ENCODE peak calls at places on chromosomes 7 and 10, in eight cellular contexts. Q is IMR-90; M is spleen; U is adrenal gland; J is DND-41; X is fibroblast of lung; V is CD4-positive, CD25-positive, alpha-beta regulatory T cell; Y is colonic mucosa. B is an unnamed sample. For H3K27me3, the result is how much of the 10 kb centered on the place peaks cover.

GRCh38 chr10:131018886-131019500 is 292.5 kb downstream of the TCERG1L start:
- DNase-seq in Q (no peak), M (peak), U (no peak), J (no peak), X (no peak), V (no peak), Y (no peak), B (no peak)

GRCh38 chr10:92729886-92730285 is 40.1 kb downstream of the HHEX start:
- DNase-seq in Q (no peak), M (no peak), U (no peak), J (no peak), X (no peak), V (no peak), Y (no peak), B (no peak)

GRCh38 chr10:58856508-58857240 is 319.8 kb upstream of the PHYHIPL start:
- DNase-seq in Q (peak), M (no peak), U (no peak), J (no peak), X (peak), V (no peak), Y (no peak), B (peak)

GRCh38 chr10:24434961-24435360 is 226.0 kb downstream of the KIAA1217 start:
- DNase-seq in Q (no peak), M (no peak), U (no peak), J (no peak), X (no peak), V (no peak), Y (no peak), B (no peak)

GRCh38 chr7:148699024-148699771 is 495 bp downstream of the CUL1 start:
- DNase-seq in Q (peak), M (peak), U (peak), J (peak), X (peak), V (peak), Y (peak), B (no peak)

GRCh38 chr7:149196705-149197171 is 1.4 kb downstream of the ZNF282 start:
- DNase-seq in Q (no peak), M (peak), U (peak), J (no peak), X (no peak), V (no peak), Y (peak), B (no peak)

GRCh38 chr7:149027055-149027454 is 1.2 kb downstream of the PDIA4 start:
- DNase-seq in Q (no peak), M (no peak), U (no peak), J (no peak), X (no peak), V (no peak), Y (no peak), B (no peak)

GRCh38 chr7:149562602-149563001 is 65.0 kb upstream of the ZNF746 start:
- DNase-seq in Q (peak), M (no peak), U (no peak), J (no peak), X (peak), V (no peak), Y (no peak), B (no peak)

GRCh38 chr10:108352771-108353170 is 1188.3 kb upstream of the SORCS1 start:
- DNase-seq in Q (no peak), M (no peak), U (no peak), J (no peak), X (peak), V (no peak), Y (no peak), B (no peak)

GRCh38 chr10:42690449-42691360 is 52.3 kb upstream of the ZNF33B start:
- DNase-seq in Q (no peak), M (no peak), U (no peak), J (no peak), X (no peak), V (no peak), Y (no peak), B (peak)

GRCh38 chr7:15016726-15017125 is 114.2 kb upstream of the DGKB start:
- DNase-seq in Q (no peak), M (no peak), U (no peak), J (no peak), X (no peak), V (no peak), Y (no peak), B (no peak)

GRCh38 chr10:97736902-97737769 is at the start of gene ZFYVE27:
- DNase-seq in Q (peak), M (peak), U (peak), J (peak), X (peak), V (peak), Y (peak), B (peak)

GRCh38 chr7:78164459-78164858 is 365.9 kb downstream of the PHTF2 start:
- DNase-seq in Q (no peak), M (no peak), U (no peak), J (no peak), X (no peak), V (no peak), Y (no peak), B (no peak)

GRCh38 chr7:149719050-149719899 is 54.1 kb downstream of the ZNF467 start:
- DNase-seq in Q (peak), M (peak), U (no peak), J (no peak), X (peak), V (no peak), Y (no peak), B (peak)

GRCh38 chr7:87797798-87798403 is 78.3 kb downstream of the SLC25A40 start:
- DNase-seq in Q (peak), M (no peak), U (no peak), J (peak), X (peak), V (peak), Y (no peak), B (no peak)

DNA sequence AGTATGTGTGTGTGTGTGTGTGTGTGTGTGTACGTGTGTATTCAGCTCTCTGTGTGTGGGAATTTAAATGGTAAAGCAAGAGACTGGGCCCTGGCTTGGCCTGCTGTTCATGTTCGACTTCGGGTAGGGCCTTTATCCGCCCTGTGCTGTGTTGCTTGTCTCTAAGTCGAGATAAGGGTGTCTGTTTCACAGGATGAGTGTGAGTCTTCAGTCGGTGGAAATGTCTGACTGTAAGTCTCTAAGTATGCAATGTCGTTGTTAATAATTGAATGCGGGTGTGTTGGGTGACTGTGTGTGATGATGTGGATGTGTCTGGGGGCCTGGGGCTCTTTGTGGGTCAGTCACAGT is 34.7 kb downstream of the HIF1AN start:
- DNase-seq in Q (no peak), M (no peak), U (no peak), J (no peak), X (no peak), V (no peak), Y (no peak), B (no peak)
- H3K27me3 ChIP-seq in Q (half or more), M (half or more), U (under half), J (under half), X (under half), V (under half), Y (under half), B (half or more)

DNA sequence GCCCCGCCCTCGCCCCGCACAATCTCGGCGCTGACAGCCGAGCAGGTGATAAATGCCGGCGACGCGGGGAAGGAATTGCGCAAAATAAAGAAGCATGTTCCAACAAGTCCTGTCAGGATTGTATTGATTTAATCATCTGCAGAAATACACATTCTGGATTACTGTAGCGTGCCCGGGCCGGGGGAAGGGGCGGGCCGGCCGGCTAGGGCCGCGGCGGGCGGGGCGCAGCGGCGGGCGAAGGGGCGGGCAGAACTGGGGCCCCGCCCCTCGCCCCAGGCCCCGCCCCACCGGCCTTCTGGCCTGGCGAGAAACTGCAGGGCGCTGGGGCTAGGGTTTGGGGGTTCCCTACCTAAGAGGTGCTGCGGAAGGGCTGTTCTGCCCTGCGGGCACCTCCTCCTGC is 88.9 kb upstream of the PAX2 start:
- DNase-seq in Q (no peak), M (peak), U (no peak), J (no peak), X (no peak), V (no peak), Y (no peak), B (no peak)
- H3K27me3 ChIP-seq in Q (half or more), M (half or more), U (half or more), J (under half), X (half or more), V (under half), Y (half or more), B (half or more)

DNA sequence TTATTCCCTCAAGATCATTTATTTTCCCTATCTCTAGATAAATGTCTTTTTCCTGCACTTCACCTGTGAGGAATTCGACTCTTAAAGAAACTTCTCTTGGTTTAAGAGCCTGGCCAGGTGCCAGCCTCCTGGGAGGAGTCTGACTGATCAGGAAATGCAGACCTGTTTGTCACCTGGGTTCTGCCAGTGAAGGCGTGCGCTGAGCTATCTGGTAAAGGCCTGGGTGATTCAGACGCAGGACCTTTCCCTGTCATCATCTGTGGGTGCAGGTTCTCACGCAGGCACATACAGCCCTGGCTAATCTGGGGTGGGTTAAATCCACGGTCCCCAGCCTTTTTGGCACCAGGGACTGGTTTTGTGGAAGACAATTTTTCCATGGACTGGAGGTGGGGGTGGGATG is 65.3 kb upstream of the AQP1 start:
- DNase-seq in Q (no peak), M (peak), U (no peak), J (no peak), X (no peak), V (no peak), Y (peak), B (peak)
- H3K27me3 ChIP-seq in Q (under half), M (under half), U (under half), J (under half), X (under half), V (under half), Y (under half), B (under half)

GRCh38 chr7:101165958-101166602 is 711 bp upstream of the VGF start:
- DNase-seq in Q (no peak), M (peak), U (no peak), J (no peak), X (no peak), V (no peak), Y (no peak), B (no peak)
- H3K27me3 ChIP-seq in Q (under half), M (half or more), U (under half), J (under half), X (under half), V (under half), Y (half or more), B (under half)

GRCh38 chr10:48692748-48693147 is 8.1 kb downstream of the WDFY4 start:
- DNase-seq in Q (no peak), M (no peak), U (no peak), J (no peak), X (no peak), V (no peak), Y (no peak), B (no peak)

GRCh38 chr10:48694371-48695030 is 9.8 kb downstream of the WDFY4 start:
- DNase-seq in Q (no peak), M (no peak), U (no peak), J (no peak), X (no peak), V (no peak), Y (no peak), B (no peak)

GRCh38 chr10:48691812-48692528 is 7.3 kb downstream of the WDFY4 start:
- DNase-seq in Q (no peak), M (no peak), U (no peak), J (no peak), X (no peak), V (no peak), Y (no peak), B (no peak)

GRCh38 chr10:48693206-48693605 is 8.5 kb downstream of the WDFY4 start:
- DNase-seq in Q (no peak), M (no peak), U (no peak), J (no peak), X (no peak), V (no peak), Y (no peak), B (no peak)

GRCh38 chr10:48690791-48691660 is 6.4 kb downstream of the WDFY4 start:
- DNase-seq in Q (no peak), M (no peak), U (no peak), J (no peak), X (no peak), V (no peak), Y (no peak), B (no peak)
- H3K27me3 ChIP-seq in Q (under half), M (under half), U (under half), J (under half), X (under half), V (under half), Y (under half), B (under half)

GRCh38 chr10:91424016-91424415 is 13.9 kb downstream of the HECTD2 start:
- DNase-seq in Q (peak), M (no peak), U (no peak), J (no peak), X (peak), V (no peak), Y (no peak), B (no peak)
- H3K27me3 ChIP-seq in Q (under half), M (under half), U (under half), J (under half), X (under half), V (under half), Y (under half), B (under half)

DNA sequence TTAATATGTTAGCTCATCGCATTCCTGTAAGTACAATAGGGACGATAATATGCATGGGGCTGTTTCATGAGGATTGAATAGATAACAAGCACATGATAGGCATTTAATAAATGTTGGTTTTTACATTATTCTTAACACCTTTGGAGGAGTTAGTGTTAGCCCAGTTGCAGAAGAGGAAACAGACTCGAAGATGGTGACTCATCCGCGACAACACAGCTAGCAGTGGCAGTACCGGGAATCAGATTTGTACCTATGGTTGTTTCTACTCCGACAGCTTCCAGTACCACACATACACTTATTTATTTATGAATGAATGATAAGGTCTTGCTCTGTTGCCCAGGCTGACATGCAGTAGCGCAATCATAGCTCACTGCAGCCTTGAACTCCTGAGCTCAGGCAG is 2.9 kb downstream of the LRMDA start:
- DNase-seq in Q (no peak), M (no peak), U (peak), J (no peak), X (no peak), V (no peak), Y (no peak), B (no peak)
- H3K27me3 ChIP-seq in Q (under half), M (under half), U (under half), J (under half), X (under half), V (under half), Y (under half), B (under half)

B was measured in RWPE2.